ENCODE peak calls at places on chromosomes 7 and 10, in six cellular contexts. S, B, I, N, W and O are unnamed samples.

GRCh38 chr10:63464402-63465292 is 1.1 kb downstream of the JMJD1C start:
- DNase-seq in B (peak; percentile 44), S (no peak), N (no peak), W (no peak), I (no peak), O (peak; percentile 23)

GRCh38 chr7:78402096-78402495 is 603.5 kb downstream of the PHTF2 start:
- DNase-seq in S (no peak), I (no peak), W (no peak), N (no peak), B (no peak), O (no peak)

GRCh38 chr7:101390901-101391301 is 28.2 kb downstream of the COL26A1 start:
- DNase-seq in B (peak; percentile 16), W (peak; percentile 92), I (no peak), S (no peak), N (no peak), O (peak; percentile 55)

GRCh38 chr10:90740265-90740664 is 117.6 kb downstream of the HTR7 start:
- DNase-seq in S (no peak), N (no peak), B (no peak), I (no peak), W (no peak), O (no peak)

GRCh38 chr7:158548726-158549125 is 38.9 kb downstream of the PTPRN2 start:
- DNase-seq in N (no peak), S (no peak), W (no peak), I (no peak), B (no peak), O (no peak)

GRCh38 chr7:66075590-66076458 is at the start of gene ASL:
- DNase-seq in W (peak; percentile 96), N (peak; percentile 76), I (peak; percentile 95), B (peak; percentile 88), S (no peak), O (peak; percentile 81)

GRCh38 chr7:20477091-20477490 is 138.4 kb upstream of the ABCB5 start:
- DNase-seq in N (no peak), B (no peak), W (no peak), S (no peak), I (no peak), O (no peak)

GRCh38 chr10:17989908-17990767 is 38.4 kb downstream of the SLC39A12 start:
- DNase-seq in W (no peak), S (no peak), B (peak; percentile 63), N (no peak), I (no peak), O (peak; percentile 96)

GRCh38 chr10:117541909-117542705 is 439 bp upstream of the EMX2 start:
- DNase-seq in S (peak; percentile 93), B (peak; percentile 81), N (no peak), I (no peak), W (no peak), O (peak; percentile 91)

GRCh38 chr10:48237856-48238250 is 36.6 kb downstream of the FRMPD2 start:
- DNase-seq in B (no peak), W (no peak), I (no peak), S (no peak), N (no peak), O (no peak)

GRCh38 chr7:44706788-44707557 is 41.7 kb upstream of the ZMIZ2 start:
- DNase-seq in S (no peak), I (no peak), B (no peak), N (no peak), W (no peak), O (no peak)

GRCh38 chr7:130223646-130224045 is 16.0 kb downstream of the SSMEM1 start:
- DNase-seq in N (no peak), W (no peak), S (no peak), I (no peak), B (no peak), O (no peak)

GRCh38 chr10:84837041-84837766 is 508.8 kb downstream of the CCSER2 start:
- DNase-seq in I (no peak), N (no peak), B (no peak), W (no peak), S (no peak), O (no peak)

GRCh38 chr10:112773783-112774182 is 176.3 kb upstream of the TCF7L2 start:
- DNase-seq in I (no peak), N (no peak), B (no peak), W (no peak), S (no peak), O (no peak)

GRCh38 chr7:22256702-22257101 is 100.3 kb downstream of the RAPGEF5 start:
- DNase-seq in B (no peak), N (no peak), S (no peak), W (no peak), I (no peak), O (no peak)

GRCh38 chr7:126637538-126637937 is 615.2 kb downstream of the GRM8 start:
- DNase-seq in W (no peak), I (no peak), S (no peak), N (no peak), B (no peak), O (no peak)

GRCh38 chr7:74101061-74101681 is 17.6 kb downstream of the LIMK1 start:
- DNase-seq in B (no peak), I (peak; percentile 29), N (no peak), S (no peak), W (no peak), O (peak; percentile 51)

GRCh38 chr7:4849390-4849789 is 12.4 kb downstream of the PAPOLB start:
- DNase-seq in N (no peak), W (peak; percentile 71), S (no peak), I (no peak), B (peak; percentile 34), O (peak; percentile 38)

GRCh38 chr7:105006367-105007139 is 7.5 kb upstream of the KMT2E start:
- DNase-seq in N (no peak), S (no peak), I (peak; percentile 59), B (no peak), W (no peak), O (no peak)

GRCh38 chr10:131323880-131324279 is 12.4 kb upstream of the TCERG1L start:
- DNase-seq in N (no peak), S (no peak), W (no peak), B (no peak), I (no peak), O (no peak)

GRCh38 chr10:113297226-113297625 is 255.6 kb upstream of the HABP2 start:
- DNase-seq in I (no peak), W (no peak), S (peak; percentile 50), B (peak; percentile 28), N (no peak), O (no peak)

GRCh38 chr10:114940735-114941134 is 2.7 kb downstream of the TRUB1 start:
- DNase-seq in N (no peak), S (no peak), W (no peak), I (no peak), B (peak; percentile 20), O (peak; percentile 67)

GRCh38 chr10:43048301-43049051 is 28.4 kb upstream of the RET start:
- DNase-seq in N (no peak), S (peak; percentile 31), I (no peak), W (no peak), B (no peak), O (no peak)

GRCh38 chr7:155299539-155300202 is 2.0 kb downstream of the INSIG1 start:
- DNase-seq in B (peak; percentile 35), S (no peak), I (peak; percentile 29), W (peak; percentile 45), N (no peak), O (no peak)

GRCh38 chr7:122803323-122803722 is 82.9 kb downstream of the CADPS2 start:
- DNase-seq in S (no peak), B (peak; percentile 57), N (no peak), I (no peak), W (peak; percentile 38), O (peak; percentile 32)

GRCh38 chr10:10489086-10489485 is 528.6 kb upstream of the CELF2 start:
- DNase-seq in S (no peak), W (no peak), N (no peak), B (peak; percentile 40), I (no peak), O (peak; percentile 5)

GRCh38 chr10:10489765-10490164 is 527.9 kb upstream of the CELF2 start:
- DNase-seq in N (no peak), S (no peak), B (peak; percentile 22), I (no peak), W (no peak), O (peak; percentile 13)

GRCh38 chr10:10492420-10492819 is 525.3 kb upstream of the CELF2 start:
- DNase-seq in I (no peak), N (no peak), B (no peak), W (no peak), S (no peak), O (no peak)

GRCh38 chr10:10490187-10490980 is 527.3 kb upstream of the CELF2 start:
- DNase-seq in B (no peak), N (no peak), W (no peak), I (no peak), S (no peak), O (no peak)
- TF ChIP-seq CTCF in B (no peak), N (no peak), W (no peak), I (no peak), S (no peak), O (no peak)

DNA sequence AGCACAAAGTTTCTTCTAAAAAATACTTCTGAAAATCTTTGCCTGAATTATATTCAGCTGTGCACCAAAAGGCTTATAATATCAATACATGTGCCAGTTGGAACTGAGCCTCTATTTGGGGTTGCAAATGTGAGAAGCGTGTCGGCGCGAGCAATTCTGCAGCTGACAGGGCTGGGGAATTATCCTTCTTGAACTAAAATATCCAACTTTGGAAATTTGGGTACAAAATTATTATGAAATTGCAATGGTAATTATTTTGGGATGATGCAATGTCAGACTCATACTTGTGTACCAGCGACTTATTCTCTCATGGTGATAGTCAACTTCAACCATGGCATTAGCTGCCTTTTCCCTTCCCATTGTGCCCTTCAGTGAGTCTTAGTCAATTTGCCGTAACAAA is 507.0 kb upstream of the KLF6 start:
- DNase-seq in I (no peak), B (no peak), S (no peak), W (no peak), N (no peak), O (peak; percentile 22)
- H3K4me3 ChIP-seq in I (no peak overlapping the region), B (no peak overlapping the region), S (no peak overlapping the region), W (no peak overlapping the region), N (no peak overlapping the region), O (no peak overlapping the region)

DNA sequence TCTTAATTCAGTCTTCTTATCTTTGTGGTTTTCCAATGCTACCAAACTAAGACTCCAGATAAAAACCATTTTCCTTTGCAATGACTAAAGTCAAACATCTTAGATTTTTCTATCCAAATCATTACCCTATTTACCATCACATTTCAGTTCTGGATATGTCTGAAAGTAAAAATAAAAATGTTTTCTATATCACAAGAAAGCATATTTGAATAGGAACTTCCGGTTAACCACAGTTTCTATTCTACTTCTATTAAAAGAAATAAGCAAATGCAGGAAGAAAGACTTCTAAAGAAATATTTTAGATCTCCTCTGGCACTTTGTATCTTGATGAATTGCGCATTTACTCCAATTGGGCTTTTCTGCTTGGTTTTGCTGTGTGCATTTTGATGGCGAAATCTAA is 146.0 kb downstream of the VPS50 start:
- DNase-seq in B (no peak), I (no peak), S (no peak), W (no peak), N (no peak), O (no peak)
- TF ChIP-seq CTCF in B (no peak), I (no peak), S (no peak), W (no peak), N (no peak), O (no peak)

DNA sequence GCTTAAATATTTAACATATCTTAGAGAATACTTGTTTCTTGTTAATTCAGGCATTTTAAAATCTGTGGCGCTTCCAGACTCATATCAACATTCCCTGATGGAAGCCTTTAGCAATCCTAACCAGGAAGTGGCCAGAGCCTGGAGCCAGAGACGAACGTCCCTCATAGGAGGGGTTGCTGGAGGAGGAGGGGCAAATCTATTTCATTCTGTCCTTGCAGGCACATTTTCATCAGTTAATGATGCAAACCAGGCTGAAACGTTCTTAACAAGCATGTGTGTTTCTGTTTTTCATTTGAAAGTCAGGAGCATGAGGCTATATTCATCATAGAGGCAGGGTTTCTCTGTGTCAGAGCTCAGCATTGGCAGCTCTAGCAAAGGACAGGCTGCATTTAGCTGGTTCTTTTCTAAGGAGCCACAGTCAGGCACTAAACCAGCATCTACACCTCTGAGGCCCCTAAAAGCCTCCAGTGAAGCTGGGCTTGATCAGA is 17.8 kb upstream of the IFIT2 start:
- DNase-seq in B (peak; percentile 87), N (no peak), S (no peak), I (no peak), W (no peak), O (peak; percentile 95)
- H3K4me3 ChIP-seq in B (no peak overlapping the region), N (peak overlapping the region; percentile 58), S (no peak overlapping the region), I (no peak overlapping the region), W (no peak overlapping the region), O (peak overlapping the region; percentile 23)